ENCODE peak calls at places on chromosomes 16 and 17, in ten cellular contexts. Z is left colon; K is G401; A is ureter; D is effector CD4-positive, alpha-beta T cell; I is EL; O is non-pigmented ciliary epithelial cell; M is HT1080; W is stimulated activated CD4-positive, alpha-beta T cell treated with anti-CD3 and anti-CD28 coated beads, Interleukin-1b, Interleukin-23, amount 100 ng/mL, for 1 hour; T is Calu3. L is an unnamed sample.

GRCh38 chr17:28537219-28537610 is 15.2 kb downstream of the UNC119 start:
- DNase-seq in O (no peak), T (no peak), I (no peak), K (no peak), M (no peak), A (no peak), Z (peak; percentile 24), D (no peak), W (no peak), L (no peak)

GRCh38 chr17:79248843-79249242 is 174.2 kb downstream of the ENGASE start:
- DNase-seq in T (no peak), W (no peak), O (no peak), A (no peak), I (no peak), Z (no peak), K (no peak), M (no peak), D (no peak), L (no peak)

GRCh38 chr17:68711858-68712257 is 110.7 kb upstream of the FAM20A start:
- DNase-seq in O (no peak), Z (no peak), M (no peak), K (no peak), I (peak; percentile 26), D (no peak), T (no peak), A (no peak), W (no peak), L (no peak)

GRCh38 chr17:81231121-81231645 is 7.7 kb downstream of the TEPSIN start:
- DNase-seq in K (no peak), D (no peak), O (no peak), M (no peak), T (no peak), I (no peak), A (no peak), Z (no peak), W (no peak), L (no peak)

GRCh38 chr16:50599494-50599893 is 51.3 kb downstream of the NKD1 start:
- DNase-seq in K (no peak), M (no peak), A (no peak), T (no peak), Z (no peak), I (no peak), W (no peak), O (no peak), D (no peak), L (no peak)

GRCh38 chr17:6027342-6028024 is 42.7 kb upstream of the WSCD1 start:
- DNase-seq in A (no peak), W (no peak), I (no peak), D (no peak), K (no peak), O (no peak), Z (no peak), M (no peak), T (no peak), L (no peak)

GRCh38 chr16:14372471-14372870 is 257.6 kb downstream of the PARN start:
- DNase-seq in M (no peak), W (no peak), A (no peak), D (no peak), O (no peak), Z (no peak), K (no peak), T (no peak), I (no peak), L (no peak)

GRCh38 chr16:80936410-80936809 is 70.3 kb downstream of the CMC2 start:
- DNase-seq in M (no peak), Z (no peak), O (no peak), A (no peak), W (no peak), D (no peak), K (no peak), T (no peak), I (peak; percentile 53), L (no peak)

GRCh38 chr17:77696151-77696719 is 262.3 kb upstream of the TNRC6C start:
- DNase-seq in D (no peak), O (no peak), M (no peak), A (peak; percentile 41), W (no peak), T (no peak), Z (no peak), I (no peak), K (no peak), L (no peak)

GRCh38 chr16:64440005-64440404 is 681.9 kb downstream of the CDH11 start:
- DNase-seq in K (no peak), O (no peak), Z (no peak), I (peak; percentile 4), T (no peak), M (no peak), W (no peak), A (no peak), D (no peak), L (no peak)

GRCh38 chr16:50011707-50012106 is 13.3 kb upstream of the CNEP1R1 start:
- DNase-seq in I (no peak), O (no peak), A (no peak), Z (no peak), T (no peak), D (no peak), K (no peak), W (no peak), M (no peak), L (no peak)

GRCh38 chr17:46193246-46193625 is at the start of gene KANSL1:
- DNase-seq in A (peak; percentile 95), D (peak; percentile 84), M (peak; percentile 80), O (peak; percentile 65), K (peak; percentile 92), I (peak; percentile 98), W (peak; percentile 69), T (peak; percentile 96), Z (peak; percentile 94), L (peak; percentile 83)

GRCh38 chr16:11836653-11837244 is 14.6 kb downstream of the RSL1D1 start:
- DNase-seq in W (no peak), M (peak; percentile 53), A (no peak), K (peak; percentile 59), T (no peak), Z (no peak), I (peak; percentile 87), O (peak; percentile 75), D (no peak), L (no peak)

GRCh38 chr16:1107731-1108130 is 11.7 kb upstream of the C1QTNF8 start:
- DNase-seq in I (no peak), O (no peak), M (no peak), Z (no peak), D (no peak), T (no peak), A (no peak), K (no peak), W (no peak), L (no peak)

GRCh38 chr17:56114469-56114868 is 38.8 kb upstream of the ANKFN1 start:
- DNase-seq in I (no peak), D (no peak), T (no peak), A (no peak), K (no peak), M (no peak), O (no peak), Z (no peak), W (no peak), L (no peak)

GRCh38 chr17:83176956-83177583 is 97.7 kb downstream of the METRNL start:
- DNase-seq in I (no peak), W (no peak), D (no peak), M (no peak), K (no peak), O (no peak), Z (no peak), A (peak; percentile 31), T (no peak), L (no peak)